ENCODE peak calls at places on chromosomes 7 and 10, in five cellular contexts. B, R, U, I and Y are unnamed samples.

GRCh38 chr7:87411186-87411585 is 64.3 kb downstream of the ABCB4 start:
- DNase-seq in B (no peak), R (no peak), U (no peak), I (no peak), Y (no peak)

GRCh38 chr10:126001579-126001978 is 105.2 kb downstream of the FANK1 start:
- DNase-seq in B (no peak), R (no peak), U (peak; percentile 79), I (peak; percentile 81), Y (peak; percentile 4)

GRCh38 chr7:41785840-41786239 is 83.0 kb upstream of the INHBA start:
- DNase-seq in B (no peak), R (no peak), U (no peak), I (no peak), Y (no peak)

GRCh38 chr7:6423942-6424701 is 23.6 kb downstream of the DAGLB start:
- DNase-seq in B (peak; percentile 57), R (no peak), U (no peak), I (no peak), Y (no peak)

GRCh38 chr7:38975944-38976392 is 1.7 kb upstream of the POU6F2 start:
- DNase-seq in B (peak; percentile 15), R (no peak), U (no peak), I (no peak), Y (no peak)

GRCh38 chr10:99682752-99683151 is 23.4 kb downstream of the ENTPD7 start:
- DNase-seq in B (peak; percentile 39), R (no peak), U (no peak), I (no peak), Y (peak; percentile 41)

GRCh38 chr10:127349737-127350136 is 153.3 kb upstream of the INSYN2A start:
- DNase-seq in B (no peak), R (no peak), U (peak; percentile 3), I (peak; percentile 12), Y (no peak)

GRCh38 chr10:70805619-70806215 is 10.0 kb upstream of the SGPL1 start:
- DNase-seq in B (no peak), R (no peak), U (no peak), I (no peak), Y (no peak)

GRCh38 chr10:32911285-32912016 is 46.6 kb downstream of the ITGB1 start:
- DNase-seq in B (no peak), R (no peak), U (no peak), I (no peak), Y (no peak)